ENCODE peak calls at places on chromosomes 13 and 19, in seven cellular contexts. One of them, this sample, is unnamed.
A peak's percentile ranks its signal among the peaks of the same experiment; 100 is the strongest.

GRCh38 chr19:31066385-31066784 is 282.9 kb downstream of the TSHZ3 start:
- DNase-seq in Kasumi-1: no peak
- DNase-seq in nephron progenitor cell: no peak
- DNase-seq in substantia nigra: no peak
- DNase-seq in ovary: no peak
- DNase-seq in activated T-cell treated with anti-CD3 and anti-CD28 coated beads for 24 hours: no peak
- DNase-seq in AG09309: peak; percentile 35
- DNase-seq in this sample: no peak

GRCh38 chr13:23007430-23007829 is 173.3 kb upstream of the SGCG start:
- DNase-seq in ovary: peak; percentile 15
- DNase-seq in activated T-cell treated with anti-CD3 and anti-CD28 coated beads for 24 hours: no peak
- DNase-seq in substantia nigra: no peak
- DNase-seq in nephron progenitor cell: peak; percentile 9
- DNase-seq in AG09309: no peak
- DNase-seq in Kasumi-1: no peak
- DNase-seq in this sample: no peak

GRCh38 chr19:11254662-11255061 is 7.7 kb downstream of the DOCK6 start:
- DNase-seq in ovary: no peak
- DNase-seq in substantia nigra: no peak
- DNase-seq in nephron progenitor cell: no peak
- DNase-seq in AG09309: no peak
- DNase-seq in Kasumi-1: no peak
- DNase-seq in activated T-cell treated with anti-CD3 and anti-CD28 coated beads for 24 hours: no peak
- DNase-seq in this sample: no peak

GRCh38 chr13:51729853-51730553 is 74.0 kb downstream of the DHRS12 start:
- DNase-seq in nephron progenitor cell: no peak
- DNase-seq in Kasumi-1: no peak
- DNase-seq in activated T-cell treated with anti-CD3 and anti-CD28 coated beads for 24 hours: peak; percentile 12
- DNase-seq in ovary: peak; percentile 49
- DNase-seq in substantia nigra: no peak
- DNase-seq in AG09309: peak; percentile 57
- DNase-seq in this sample: no peak

GRCh38 chr13:33369073-33369472 is 83.5 kb upstream of the STARD13 start:
- DNase-seq in AG09309: no peak
- DNase-seq in substantia nigra: no peak
- DNase-seq in Kasumi-1: no peak
- DNase-seq in activated T-cell treated with anti-CD3 and anti-CD28 coated beads for 24 hours: no peak
- DNase-seq in ovary: no peak
- DNase-seq in nephron progenitor cell: no peak
- DNase-seq in this sample: no peak

GRCh38 chr19:55206664-55207500 is 2.4 kb downstream of the PTPRH start:
- DNase-seq in substantia nigra: peak; percentile 63
- DNase-seq in activated T-cell treated with anti-CD3 and anti-CD28 coated beads for 24 hours: peak; percentile 32
- DNase-seq in AG09309: peak; percentile 53
- DNase-seq in Kasumi-1: peak; percentile 73
- DNase-seq in nephron progenitor cell: peak; percentile 75
- DNase-seq in ovary: peak; percentile 57
- DNase-seq in this sample: peak; percentile 78

GRCh38 chr19:7842661-7843294 is 12.8 kb downstream of the EVI5L start:
- DNase-seq in Kasumi-1: no peak
- DNase-seq in AG09309: no peak
- DNase-seq in ovary: no peak
- DNase-seq in nephron progenitor cell: no peak
- DNase-seq in substantia nigra: no peak
- DNase-seq in activated T-cell treated with anti-CD3 and anti-CD28 coated beads for 24 hours: no peak
- DNase-seq in this sample: no peak

GRCh38 chr13:100269837-100270236 is 180.9 kb downstream of the PCCA start:
- DNase-seq in Kasumi-1: peak; percentile 24
- DNase-seq in substantia nigra: peak; percentile 33
- DNase-seq in ovary: peak; percentile 79
- DNase-seq in activated T-cell treated with anti-CD3 and anti-CD28 coated beads for 24 hours: no peak
- DNase-seq in AG09309: peak; percentile 7
- DNase-seq in nephron progenitor cell: no peak
- DNase-seq in this sample: no peak

GRCh38 chr13:22926176-22927007 is 254.4 kb upstream of the SGCG start:
- DNase-seq in nephron progenitor cell: peak; percentile 60
- DNase-seq in substantia nigra: no peak
- DNase-seq in AG09309: no peak
- DNase-seq in activated T-cell treated with anti-CD3 and anti-CD28 coated beads for 24 hours: no peak
- DNase-seq in Kasumi-1: no peak
- DNase-seq in ovary: peak; percentile 92
- DNase-seq in this sample: peak; percentile 85

GRCh38 chr13:82571653-82572052 is 1310.6 kb downstream of the SLITRK1 start:
- DNase-seq in Kasumi-1: no peak
- DNase-seq in activated T-cell treated with anti-CD3 and anti-CD28 coated beads for 24 hours: no peak
- DNase-seq in nephron progenitor cell: no peak
- DNase-seq in ovary: no peak
- DNase-seq in AG09309: no peak
- DNase-seq in substantia nigra: no peak
- DNase-seq in this sample: no peak

This sample was measured in retina.